ENCODE peak calls at places on chromosomes 6 and 20, in five cellular contexts. R is H9, Z is H1, W is mesenchymal stem cell, S is trophoblast cell. B is an unnamed sample.

GRCh38 chr6:35485402-35485877 is 11.4 kb downstream of the TEAD3 start:
- DNase-seq in W (peak; percentile 59), R (peak; percentile 79), S (peak; percentile 67), Z (peak; percentile 79), B (peak; percentile 67)

GRCh38 chr20:47445291-47445690 is 56.4 kb upstream of the NCOA3 start:
- DNase-seq in R (no peak), Z (no peak), W (no peak), S (peak; percentile 69), B (no peak)

GRCh38 chr20:45467861-45468260 is 1.7 kb upstream of the WFDC2 start:
- DNase-seq in Z (no peak), W (no peak), R (no peak), S (no peak), B (no peak)

GRCh38 chr6:116267879-116268588 is 11.7 kb downstream of the TSPYL1 start:
- DNase-seq in Z (no peak), S (peak; percentile 73), W (no peak), R (no peak), B (no peak)

GRCh38 chr6:3159805-3160781 is 2.7 kb upstream of the TUBB2A start:
- DNase-seq in S (peak; percentile 81), R (peak; percentile 76), W (peak; percentile 84), Z (no peak), B (no peak)

GRCh38 chr6:138966870-138967269 is 21.2 kb downstream of the REPS1 start:
- DNase-seq in W (no peak), Z (no peak), S (no peak), R (no peak), B (no peak)

GRCh38 chr20:11387189-11387754 is 530.4 kb upstream of the BTBD3 start:
- DNase-seq in S (peak; percentile 89), W (peak; percentile 69), R (no peak), Z (no peak), B (no peak)

GRCh38 chr20:59042151-59042795 is at the start of gene PRELID3B:
- DNase-seq in S (peak; percentile 50), W (peak; percentile 27), R (no peak), Z (no peak), B (no peak)

GRCh38 chr6:74671558-74672025 is 534.3 kb downstream of the COL12A1 start:
- DNase-seq in S (no peak), W (peak; percentile 85), R (no peak), Z (no peak), B (no peak)

GRCh38 chr6:152986978-152987377 is 4.1 kb upstream of the FBXO5 start:
- DNase-seq in W (no peak), Z (no peak), S (no peak), R (no peak), B (no peak)

GRCh38 chr6:52333840-52334200 is 28.1 kb upstream of the PAQR8 start:
- DNase-seq in S (no peak), Z (no peak), R (no peak), W (no peak), B (no peak)

GRCh38 chr20:57617079-57617795 is 3.0 kb downstream of the ZBP1 start:
- DNase-seq in R (no peak), W (no peak), Z (peak; percentile 31), S (no peak), B (no peak)

GRCh38 chr20:1291191-1291741 is 25.2 kb downstream of the SNPH start:
- DNase-seq in W (peak; percentile 60), Z (no peak), R (no peak), S (no peak), B (no peak)

GRCh38 chr6:11264100-11264499 is 31.6 kb upstream of the NEDD9 start:
- DNase-seq in S (no peak), W (no peak), Z (peak; percentile 56), R (peak; percentile 49), B (no peak)
- H3K27me3 ChIP-seq in S (no peaks in the 10 kb centered on the region), W (no peaks in the 10 kb centered on the region), Z (no peaks in the 10 kb centered on the region), R (no peaks in the 10 kb centered on the region), B (no peaks in the 10 kb centered on the region)

GRCh38 chr6:72422126-72422680 is 199.7 kb upstream of the KCNQ5 start:
- DNase-seq in Z (no peak), R (no peak), W (no peak), S (peak; percentile 99), B (no peak)

GRCh38 chr6:72424476-72424875 is 197.4 kb upstream of the KCNQ5 start:
- DNase-seq in R (no peak), S (no peak), Z (no peak), W (no peak), B (no peak)

GRCh38 chr6:72421387-72421786 is 200.5 kb upstream of the KCNQ5 start:
- DNase-seq in Z (no peak), R (no peak), W (no peak), S (no peak), B (no peak)

GRCh38 chr6:72420409-72420808 is 201.5 kb upstream of the KCNQ5 start:
- DNase-seq in S (no peak), W (no peak), R (no peak), Z (no peak), B (no peak)

GRCh38 chr6:72425003-72425681 is 196.7 kb upstream of the KCNQ5 start:
- DNase-seq in R (no peak), W (peak; percentile 62), S (peak; percentile 27), Z (no peak), B (no peak)
- H2AFZ ChIP-seq in R (no peak overlapping the region), W (no peak overlapping the region), S (no peak overlapping the region), Z (no peak overlapping the region), B (no peak overlapping the region)

DNA sequence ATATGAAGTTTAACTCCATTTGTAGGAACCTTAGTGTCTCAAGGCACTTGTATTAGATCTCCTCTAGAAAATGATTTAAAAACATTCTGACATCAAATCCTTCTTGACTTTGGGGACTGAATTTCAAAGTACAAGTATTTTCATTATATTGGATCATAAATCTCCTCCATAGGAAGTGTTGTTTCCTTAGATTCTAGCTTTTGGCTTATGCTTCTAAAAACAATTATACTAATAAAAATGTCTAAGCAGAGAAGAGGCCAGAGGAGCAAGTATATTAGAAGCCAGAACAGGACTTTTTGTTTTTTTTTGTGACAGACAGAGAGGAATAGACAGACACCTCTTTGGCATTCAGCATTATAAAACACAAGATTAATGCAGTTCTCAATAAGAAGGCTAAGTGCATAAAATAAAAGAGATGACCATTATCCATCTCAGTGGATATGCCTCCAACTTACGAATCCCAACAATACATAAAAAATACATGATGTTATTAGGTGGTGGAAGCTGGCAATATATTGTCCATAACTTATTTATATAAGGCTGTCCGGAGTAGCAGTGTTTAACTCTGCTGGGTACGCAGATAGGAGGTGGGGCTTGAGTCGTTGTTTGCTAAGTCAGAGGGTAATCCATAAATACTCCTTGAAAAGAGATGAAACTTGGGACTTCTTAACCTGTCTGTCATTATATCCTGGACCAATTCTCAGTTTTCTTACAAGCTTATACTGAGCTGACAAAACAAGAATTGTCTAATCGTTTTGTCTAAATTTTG is 31.9 kb upstream of the NOX3 start:
- DNase-seq in R (no peak), W (no peak), S (no peak), Z (no peak), B (no peak)
- H2BK12ac ChIP-seq in R (no peak overlapping the region), W (no peak overlapping the region), S (no peak overlapping the region), Z (no peak overlapping the region), B (no peak overlapping the region)

GRCh38 chr20:62650551-62651284 is 8.4 kb downstream of the SLCO4A1 start:
- DNase-seq in R (no peak), Z (no peak), S (no peak), W (no peak), B (no peak)

GRCh38 chr20:62647521-62648317 is 5.4 kb downstream of the SLCO4A1 start:
- DNase-seq in W (no peak), Z (no peak), S (peak; percentile 31), R (no peak), B (no peak)

GRCh38 chr20:62648318-62648995 is 6.2 kb downstream of the SLCO4A1 start:
- DNase-seq in W (no peak), Z (no peak), S (no peak), R (no peak), B (no peak)

GRCh38 chr20:62646851-62647520 is 4.7 kb downstream of the SLCO4A1 start:
- DNase-seq in Z (no peak), W (no peak), S (no peak), R (no peak), B (no peak)

GRCh38 chr20:62649140-62649539 is 6.8 kb downstream of the SLCO4A1 start:
- DNase-seq in Z (no peak), R (no peak), S (no peak), W (no peak), B (no peak)
- H3K27me3 ChIP-seq in Z (peaks cover 8% of the 10 kb centered on the region), R (no peaks in the 10 kb centered on the region), S (no peaks in the 10 kb centered on the region), W (no peaks in the 10 kb centered on the region), B (peaks cover 12% of the 10 kb centered on the region)

GRCh38 chr6:157670466-157671186 is 152.4 kb upstream of the SNX9 start:
- DNase-seq in S (no peak), W (no peak), Z (no peak), R (no peak), B (no peak)

GRCh38 chr6:157668034-157668401 is 155.0 kb upstream of the SNX9 start:
- DNase-seq in R (no peak), Z (no peak), S (no peak), W (no peak), B (no peak)

GRCh38 chr6:157668690-157669089 is 154.4 kb upstream of the SNX9 start:
- DNase-seq in S (no peak), W (no peak), Z (no peak), R (no peak), B (no peak)

GRCh38 chr6:157667211-157668033 is 155.6 kb upstream of the SNX9 start:
- DNase-seq in R (peak; percentile 51), Z (peak; percentile 69), S (peak; percentile 83), W (peak; percentile 70), B (peak; percentile 56)

GRCh38 chr6:157669747-157670216 is 153.3 kb upstream of the SNX9 start:
- DNase-seq in W (peak; percentile 66), R (peak; percentile 78), Z (peak; percentile 70), S (peak; percentile 73), B (no peak)
- H2AFZ ChIP-seq in W (peak overlapping the region; percentile 87), R (no peak overlapping the region), Z (peak overlapping the region; percentile 73), S (no peak overlapping the region), B (peak overlapping the region; percentile 91)

DNA sequence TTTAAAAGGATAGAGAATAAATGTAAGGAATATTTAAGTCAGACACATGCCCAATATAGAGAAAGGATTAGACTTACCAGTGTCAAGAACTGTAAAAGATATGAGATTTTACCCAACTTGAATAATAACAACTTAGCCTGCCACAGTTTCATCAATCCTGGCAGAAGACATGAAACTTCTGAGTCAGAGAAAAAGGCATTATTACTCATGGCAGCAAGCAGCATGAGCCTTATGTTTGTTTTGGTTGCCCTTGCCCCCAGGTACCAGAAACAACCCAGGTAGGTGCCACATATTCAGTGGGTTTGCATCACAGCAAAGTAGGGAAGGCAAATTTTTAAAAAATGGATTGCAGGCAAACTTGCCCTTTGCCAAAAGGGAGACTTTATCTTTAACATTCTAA is 184.8 kb downstream of the COL19A1 start:
- DNase-seq in R (no peak), W (no peak), Z (no peak), S (no peak), B (no peak)
- H2BK12ac ChIP-seq in R (no peak overlapping the region), W (no peak overlapping the region), Z (no peak overlapping the region), S (no peak overlapping the region), B (no peak overlapping the region)

DNA sequence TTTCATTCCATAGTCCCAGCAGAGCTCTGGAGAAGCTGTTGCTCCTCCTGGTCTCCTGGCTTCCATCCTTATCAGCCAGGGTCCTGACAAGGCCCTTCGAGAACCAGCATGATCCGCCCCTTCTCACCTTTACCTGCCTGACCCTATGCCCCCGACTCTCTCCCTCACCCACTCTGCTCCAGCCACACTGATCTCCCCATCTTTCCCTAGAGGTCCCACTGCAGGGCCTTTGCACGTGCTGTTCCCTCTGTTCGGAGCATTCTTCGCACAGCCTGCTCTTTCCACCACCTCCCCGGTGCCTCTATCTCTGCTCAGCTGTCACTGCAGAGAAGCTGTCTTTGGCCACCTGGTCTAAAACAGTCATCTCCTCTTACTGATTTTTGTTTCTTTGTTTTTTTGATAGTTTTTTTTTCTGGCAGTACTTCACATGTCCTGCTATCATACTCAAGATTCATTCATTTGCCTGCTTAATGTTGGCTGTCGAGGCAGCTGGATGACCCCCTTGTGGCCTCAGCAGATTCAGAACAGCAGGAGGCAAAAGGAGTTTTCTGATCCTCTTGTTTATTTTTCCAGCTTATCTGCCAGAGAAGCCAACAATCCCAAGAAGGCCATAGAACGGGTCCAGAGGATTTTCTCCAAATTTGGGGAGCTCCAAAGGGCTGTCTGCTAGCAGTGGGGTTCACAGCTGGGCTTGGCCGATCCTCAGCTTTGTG is 1.6 kb upstream of the PTGIS start:
- DNase-seq in R (no peak), W (no peak), Z (no peak), S (no peak), B (no peak)
- H3K27me3 ChIP-seq in R (no peaks in the 10 kb centered on the region), W (no peaks in the 10 kb centered on the region), Z (no peaks in the 10 kb centered on the region), S (no peaks in the 10 kb centered on the region), B (no peaks in the 10 kb centered on the region)

B was measured in neuronal stem cell.